ENCODE peak calls at places on chromosomes 7 and 10, in four cellular contexts. S is endodermal cell, B is body of pancreas, G is lower lobe of right lung. F is an unnamed sample.
A peak's percentile ranks its signal among the peaks of the same experiment; 100 is the strongest.

GRCh38 chr7:56074371-56074791 is 10.3 kb downstream of the SUMF2 start:
- DNase-seq in B (peak; percentile 97), S (peak; percentile 96), G (peak; percentile 91), F (peak; percentile 88)

GRCh38 chr10:5861269-5862031 is 28.2 kb downstream of the ANKRD16 start:
- DNase-seq in G (no peak), S (no peak), B (no peak), F (peak; percentile 92)

GRCh38 chr7:18497082-18497481 is 1.5 kb downstream of the HDAC9 start:
- DNase-seq in G (no peak), B (no peak), S (no peak), F (no peak)

GRCh38 chr10:21910798-21911197 is 92.7 kb downstream of the DNAJC1 start:
- DNase-seq in B (no peak), G (no peak), S (no peak), F (no peak)

GRCh38 chr10:7354330-7355047 is 56.3 kb downstream of the SFMBT2 start:
- DNase-seq in S (no peak), B (no peak), G (no peak), F (peak; percentile 47)

GRCh38 chr10:131077031-131077430 is 234.5 kb downstream of the TCERG1L start:
- DNase-seq in S (no peak), G (no peak), B (no peak), F (no peak)

GRCh38 chr10:12463459-12463838 is 114.1 kb downstream of the CAMK1D start:
- DNase-seq in G (no peak), B (no peak), S (no peak), F (no peak)

GRCh38 chr10:14009315-14010082 is 321.2 kb downstream of the FRMD4A start:
- DNase-seq in B (no peak), G (no peak), S (no peak), F (peak; percentile 63)

GRCh38 chr7:108234981-108235450 is 104.9 kb upstream of the LAMB4 start:
- DNase-seq in S (no peak), G (no peak), B (no peak), F (peak; percentile 41)

GRCh38 chr7:95758187-95758586 is 14.2 kb upstream of the DYNC1I1 start:
- DNase-seq in G (no peak), B (no peak), S (no peak), F (no peak)

GRCh38 chr10:75115137-75115536 is 3.7 kb downstream of the SAMD8 start:
- DNase-seq in B (no peak), G (no peak), S (no peak), F (peak; percentile 89)

GRCh38 chr10:123474700-123475099 is 191.5 kb upstream of the GPR26 start:
- DNase-seq in S (no peak), B (no peak), G (no peak), F (no peak)

GRCh38 chr10:29248987-29249386 is 39.9 kb upstream of the LYZL1 start:
- DNase-seq in G (no peak), S (no peak), B (no peak), F (no peak)

GRCh38 chr7:2255145-2256139 is 13.4 kb downstream of the NUDT1 start:
- DNase-seq in G (no peak), B (no peak), S (no peak), F (peak; percentile 56)

GRCh38 chr10:12348870-12349627 is at the start of gene CAMK1D:
- DNase-seq in G (peak; percentile 90), B (peak; percentile 86), S (peak; percentile 93), F (peak; percentile 75)

GRCh38 chr10:500876-501275 is 188.6 kb downstream of the DIP2C start:
- DNase-seq in G (peak; percentile 37), B (no peak), S (no peak), F (peak; percentile 56)

GRCh38 chr10:13542533-13542932 is 13.7 kb upstream of the BEND7 start:
- DNase-seq in G (no peak), S (no peak), B (no peak), F (no peak)

GRCh38 chr7:6648066-6648814 is 11.1 kb downstream of the ZNF316 start:
- DNase-seq in B (no peak), S (peak; percentile 28), G (no peak), F (no peak)

GRCh38 chr10:79305988-79306387 is 41.3 kb upstream of the PPIF start:
- DNase-seq in B (no peak), S (no peak), G (peak; percentile 44), F (no peak)

GRCh38 chr10:84921701-84922100 is 593.3 kb downstream of the CCSER2 start:
- DNase-seq in S (no peak), G (no peak), B (no peak), F (no peak)

GRCh38 chr7:69335331-69335730 is 262.9 kb upstream of the AUTS2 start:
- DNase-seq in B (no peak), G (no peak), S (no peak), F (no peak)

GRCh38 chr7:155208681-155209477 is 88.8 kb upstream of the INSIG1 start:
- DNase-seq in B (no peak), S (no peak), G (no peak), F (no peak)
- H3K4me3 ChIP-seq in B (no peak overlapping the region), S (no peak overlapping the region), G (no peak overlapping the region), F (no peak overlapping the region)

DNA sequence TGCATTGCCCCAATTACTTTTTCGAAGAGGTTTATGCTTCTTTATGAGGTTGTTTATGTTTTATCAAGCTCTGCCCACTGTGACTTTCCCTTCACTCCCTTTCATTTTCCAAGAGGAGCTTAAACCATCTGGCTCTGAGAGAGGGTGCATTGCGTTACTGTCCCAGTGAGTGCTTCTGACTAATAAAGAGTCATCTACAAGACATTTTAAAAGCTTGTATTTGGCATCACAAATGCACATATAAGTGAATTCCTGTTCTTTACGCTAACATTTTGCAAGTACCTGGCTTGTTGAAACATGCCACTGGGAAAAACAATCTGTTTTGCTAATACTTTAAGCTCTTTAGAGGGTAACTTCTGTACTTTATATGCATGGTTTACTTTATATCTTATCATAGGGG is 534.6 kb upstream of the POM121L12 start:
- DNase-seq in B (no peak), G (no peak), S (no peak), F (no peak)
- H3K4me3 ChIP-seq in B (no peak overlapping the region), G (no peak overlapping the region), S (no peak overlapping the region), F (no peak overlapping the region)

GRCh38 chr10:26556756-26557640 is 118.9 kb downstream of the APBB1IP start:
- DNase-seq in S (peak; percentile 71), B (peak; percentile 35), G (no peak), F (peak; percentile 63)

GRCh38 chr10:26555719-26556368 is 117.7 kb downstream of the APBB1IP start:
- DNase-seq in B (peak; percentile 68), S (no peak), G (peak; percentile 64), F (peak; percentile 26)

GRCh38 chr10:26554246-26554645 is 116.1 kb downstream of the APBB1IP start:
- DNase-seq in B (no peak), S (no peak), G (no peak), F (no peak)

DNA sequence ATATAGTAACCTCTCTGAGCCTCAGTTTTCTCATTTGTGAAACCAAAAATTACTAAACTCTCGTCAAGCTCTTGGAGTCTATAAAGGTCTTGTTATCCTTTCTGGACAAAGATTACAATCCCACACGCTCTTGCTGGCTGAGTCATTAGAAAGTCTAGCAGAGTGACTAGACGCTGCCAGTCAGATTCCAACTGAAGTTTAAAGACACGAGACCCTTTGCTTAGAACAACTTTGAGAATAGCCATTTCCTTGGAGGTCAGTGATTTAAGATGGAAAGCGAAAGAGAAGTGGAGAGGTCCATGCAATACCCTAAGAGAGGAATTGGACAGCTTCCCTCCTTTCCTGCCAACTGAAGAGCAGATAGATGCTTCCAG is 119.5 kb downstream of the APBB1IP start:
- DNase-seq in G (no peak), B (no peak), S (no peak), F (no peak)
- H3K4me3 ChIP-seq in G (no peak overlapping the region), B (no peak overlapping the region), S (no peak overlapping the region), F (no peak overlapping the region)

GRCh38 chr7:120989571-120990220 is 1.2 kb downstream of the CPED1 start:
- DNase-seq in S (peak; percentile 49), B (no peak), G (no peak), F (peak; percentile 49)
- H3K4me3 ChIP-seq in S (no peak overlapping the region), B (no peak overlapping the region), G (peak overlapping the region; percentile 47), F (peak overlapping the region; percentile 64)

GRCh38 chr7:140439359-140439758 is 35.5 kb downstream of the RAB19 start:
- DNase-seq in G (no peak), S (no peak), B (no peak), F (no peak)

GRCh38 chr7:140433396-140433795 is 29.5 kb downstream of the RAB19 start:
- DNase-seq in G (no peak), S (no peak), B (no peak), F (no peak)

GRCh38 chr7:140440593-140440992 is 36.7 kb downstream of the RAB19 start:
- DNase-seq in B (no peak), G (no peak), S (no peak), F (no peak)

DNA sequence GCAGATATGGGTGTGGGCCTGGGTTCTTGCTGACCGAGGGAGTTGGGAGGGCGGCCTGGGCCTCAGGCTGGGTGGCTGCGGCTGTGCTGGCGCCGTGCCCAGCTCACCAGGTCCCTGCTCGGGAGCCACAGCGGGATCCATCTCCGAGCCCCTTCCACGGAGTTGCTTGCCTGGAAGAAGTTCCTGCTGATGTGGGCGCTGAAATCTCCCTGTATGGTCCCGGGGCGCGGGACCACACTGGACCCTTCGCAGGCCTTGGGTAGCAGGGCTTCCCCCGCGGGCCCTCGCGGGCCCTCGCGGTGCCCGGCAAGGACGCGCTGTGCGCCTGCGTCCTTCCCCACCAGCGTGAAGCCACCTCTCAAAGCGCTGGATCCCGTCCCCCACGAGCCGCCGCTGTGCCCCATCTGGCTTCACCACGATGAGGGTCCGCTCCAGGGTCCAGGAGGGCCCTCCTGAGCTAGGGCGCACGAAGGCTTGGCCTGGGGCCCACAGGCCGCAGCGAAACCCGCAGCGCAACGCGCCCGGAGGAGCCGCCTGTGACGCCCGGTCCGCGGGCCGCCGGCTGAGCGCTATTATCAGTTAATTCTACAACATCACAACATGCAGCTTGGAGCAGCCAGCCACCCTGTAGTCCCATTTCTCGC is 31.5 kb downstream of the RAB19 start:
- DNase-seq in B (peak; percentile 15), G (no peak), S (peak; percentile 65), F (no peak)
- H3K4me3 ChIP-seq in B (no peak overlapping the region), G (peak overlapping the region; percentile 28), S (no peak overlapping the region), F (peak overlapping the region; percentile 38)